ENCODE peak calls at places on chromosomes 12 and 14, in ten cellular contexts. B is dorsolateral prefrontal cortex; W is fibroblast of the aortic adventitia; I is tibial artery; N is CD8-positive, alpha-beta T cell; Q is AG09319; R is Calu3; H is GM13977; O is bronchial epithelial cell; A is foreskin fibroblast. C is an unnamed sample.

GRCh38 chr12:11973396-11973795 is 97.3 kb upstream of the BCL2L14 start:
- DNase-seq in R (no peak), N (no peak), H (no peak), I (no peak), A (no peak), Q (no peak), O (no peak), B (no peak), W (no peak), C (no peak)

GRCh38 chr14:35366048-35366428 is 38.5 kb downstream of the NFKBIA start:
- DNase-seq in O (peak), A (no peak), Q (no peak), B (peak), W (peak), H (no peak), N (no peak), I (peak), R (no peak), C (no peak)

GRCh38 chr14:23750357-23750756 is 114.2 kb downstream of the DHRS2 start:
- DNase-seq in H (no peak), A (no peak), I (no peak), B (no peak), O (no peak), N (no peak), R (no peak), W (peak), Q (no peak), C (no peak)

GRCh38 chr12:28699029-28699428 is 450.0 kb upstream of the FAR2 start:
- DNase-seq in N (no peak), A (no peak), O (no peak), R (no peak), W (peak), I (no peak), B (no peak), H (no peak), Q (no peak), C (no peak)

GRCh38 chr12:55736780-55737580 is 5.9 kb upstream of the GDF11 start:
- DNase-seq in B (no peak), I (peak), H (peak), Q (no peak), R (peak), A (peak), N (no peak), O (peak), W (peak), C (peak)

GRCh38 chr14:38098074-38098846 is 109.4 kb upstream of the SSTR1 start:
- DNase-seq in I (no peak), W (peak), N (no peak), A (peak), O (peak), H (no peak), R (no peak), B (no peak), Q (no peak), C (no peak)

GRCh38 chr12:45234134-45234865 is 18.4 kb downstream of the ANO6 start:
- DNase-seq in I (no peak), O (peak), Q (peak), B (no peak), N (no peak), A (peak), H (no peak), W (peak), R (no peak), C (no peak)

GRCh38 chr14:68593806-68594536 is 198.9 kb downstream of the ZFP36L1 start:
- DNase-seq in R (no peak), A (no peak), I (peak), O (no peak), W (no peak), B (no peak), H (no peak), Q (no peak), N (no peak), C (no peak)

GRCh38 chr14:90426663-90427062 is 29.8 kb downstream of the CALM1 start:
- DNase-seq in Q (no peak), I (no peak), W (peak), B (no peak), O (no peak), A (peak), R (no peak), H (no peak), N (no peak), C (no peak)

GRCh38 chr14:63045234-63045611 is at the start of gene KCNH5:
- DNase-seq in N (no peak), H (peak), W (peak), B (peak), Q (no peak), I (no peak), R (peak), O (peak), A (peak), C (no peak)

DNA sequence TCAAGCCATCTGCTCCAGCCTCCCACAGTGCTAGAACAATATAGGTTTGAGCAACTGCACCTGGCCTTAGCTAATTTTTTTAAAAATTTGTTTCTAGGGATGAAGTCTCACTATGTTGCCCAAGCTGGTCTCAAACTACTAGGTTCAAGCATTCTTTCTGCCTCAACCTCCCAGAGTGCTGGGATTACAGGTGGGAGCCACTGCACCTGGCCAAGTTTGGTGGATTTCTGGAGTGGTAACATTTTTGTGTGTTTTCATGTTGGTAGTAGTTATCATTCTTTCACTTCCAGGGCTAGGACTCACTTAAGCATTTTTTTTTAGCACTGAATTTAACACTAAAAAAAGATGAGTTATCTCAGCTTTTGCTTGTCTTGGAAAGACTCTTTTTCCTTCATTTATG is 328.0 kb upstream of the RGS6 start:
- DNase-seq in Q (no peak), A (no peak), O (no peak), N (no peak), H (no peak), R (no peak), B (no peak), I (no peak), W (no peak), C (no peak)
- TF ChIP-seq CTCF in Q (no peak), A (no peak), O (no peak), N (no peak), H (no peak), R (no peak), B (no peak), I (no peak), W (no peak), C (no peak)

DNA sequence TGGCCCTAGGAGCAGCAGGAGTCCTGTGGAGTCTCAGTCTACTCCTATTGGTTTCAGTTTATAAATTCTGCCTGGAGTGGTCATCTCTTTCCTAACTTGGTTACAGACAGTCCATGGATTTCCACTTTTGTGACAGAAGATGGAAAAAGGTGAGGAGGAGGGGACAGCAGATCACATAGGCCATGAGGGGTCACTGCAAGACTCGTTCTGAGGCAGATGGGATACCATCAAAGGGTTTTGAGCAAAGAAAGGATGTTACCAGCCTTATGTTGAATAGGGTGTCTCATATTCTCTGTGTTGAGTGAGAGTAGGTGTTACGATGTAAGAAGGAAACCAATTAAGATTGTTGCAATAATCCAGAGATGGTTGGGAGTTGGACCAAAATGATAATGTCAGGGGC is 15.3 kb downstream of the PDE3A start:
- DNase-seq in A (no peak), W (no peak), N (no peak), Q (no peak), I (no peak), B (no peak), H (no peak), O (no peak), R (no peak), C (no peak)
- TF ChIP-seq CTCF in A (no peak), W (no peak), N (no peak), Q (no peak), I (no peak), B (no peak), H (no peak), O (no peak), R (no peak), C (no peak)

GRCh38 chr14:25837431-25837950 is 760.3 kb downstream of the NOVA1 start:
- DNase-seq in A (no peak), W (peak), Q (no peak), O (no peak), R (no peak), B (no peak), H (no peak), I (no peak), N (no peak), C (no peak)

GRCh38 chr14:25836647-25837046 is 761.2 kb downstream of the NOVA1 start:
- DNase-seq in I (no peak), R (no peak), B (no peak), H (no peak), A (no peak), N (no peak), O (no peak), Q (no peak), W (no peak), C (no peak)

GRCh38 chr14:25828562-25828961 is 769.3 kb downstream of the NOVA1 start:
- DNase-seq in Q (no peak), N (no peak), A (no peak), I (no peak), H (no peak), O (no peak), R (no peak), W (no peak), B (no peak), C (no peak)

DNA sequence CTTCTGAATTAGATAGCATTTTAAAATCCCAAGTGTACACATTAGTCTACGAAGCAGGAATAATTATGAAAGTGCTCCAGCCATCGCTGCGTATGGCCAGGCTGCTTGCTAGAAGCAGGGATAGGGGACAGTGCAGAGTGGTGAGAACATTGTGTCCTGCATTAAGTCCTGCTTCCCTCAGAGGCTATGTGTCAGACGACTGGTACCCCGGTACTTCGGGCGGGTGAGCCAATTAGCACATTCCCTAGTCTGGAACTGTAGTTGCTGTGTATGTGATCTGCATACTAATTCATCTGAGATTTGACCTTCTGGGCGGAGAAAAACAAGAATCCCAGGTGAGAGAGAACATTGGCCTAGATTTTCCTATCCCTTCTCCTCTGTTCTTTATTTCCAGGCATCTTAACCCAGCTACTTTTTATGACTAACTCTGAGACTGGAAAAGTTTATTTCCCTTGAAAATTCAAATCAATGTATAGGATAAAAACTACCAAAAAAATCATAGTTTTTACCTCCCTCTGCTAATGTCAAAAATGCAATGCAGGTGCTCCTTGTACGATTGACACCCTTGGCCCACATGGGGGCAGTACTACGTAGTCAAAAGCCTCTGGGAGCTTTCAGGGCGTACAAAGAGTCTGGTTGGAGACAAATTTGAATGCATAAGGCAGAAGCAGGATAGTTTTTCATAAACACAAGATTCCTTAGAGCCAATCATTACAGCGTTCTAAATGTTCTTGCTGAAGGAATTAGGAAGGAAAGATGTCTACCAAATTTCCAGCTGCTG is 764.3 kb downstream of the NOVA1 start:
- DNase-seq in O (peak), I (no peak), B (peak), H (no peak), R (no peak), W (peak), A (no peak), N (no peak), Q (no peak), C (no peak)
- TF ChIP-seq CTCF in O (peak), I (no peak), B (peak), H (peak), R (no peak), W (peak), A (no peak), N (no peak), Q (no peak), C (peak)

GRCh38 chr12:113092478-113093408 is 36.2 kb downstream of the DTX1 start:
- DNase-seq in Q (no peak), H (peak), I (no peak), N (no peak), R (peak), B (no peak), O (peak), W (peak), A (no peak), C (peak)
- TF ChIP-seq CTCF in Q (no peak), H (peak), I (no peak), N (no peak), R (peak), B (no peak), O (peak), W (peak), A (no peak), C (peak)

GRCh38 chr14:32469388-32470160 is 140.5 kb downstream of the AKAP6 start:
- DNase-seq in I (no peak), O (peak), W (peak), B (no peak), A (no peak), N (no peak), R (no peak), Q (peak), H (peak), C (peak)
- TF ChIP-seq CTCF in I (peak), O (peak), W (peak), B (peak), A (peak), N (no peak), R (no peak), Q (peak), H (peak), C (no peak)

DNA sequence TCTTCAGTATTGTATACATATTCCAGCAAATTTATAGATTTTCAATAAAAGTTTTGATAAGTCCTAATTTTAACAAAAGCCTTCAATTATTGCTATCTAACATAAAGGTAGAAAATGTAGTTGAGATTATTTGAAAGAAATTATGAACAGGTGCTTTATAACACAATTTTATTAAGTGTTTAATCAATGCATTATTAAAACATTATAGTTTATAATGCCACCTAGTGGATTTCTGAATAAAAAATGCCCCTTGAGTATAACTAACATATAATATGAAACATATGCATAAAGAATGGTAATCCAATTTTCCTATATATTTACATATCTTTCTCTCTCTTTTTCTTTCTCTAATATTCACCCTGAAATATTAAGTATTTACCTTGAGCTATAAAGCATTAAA is 515.3 kb downstream of the SLC6A15 start:
- DNase-seq in W (peak), B (no peak), N (no peak), A (no peak), O (peak), R (no peak), I (no peak), H (no peak), Q (no peak), C (no peak)
- TF ChIP-seq CTCF in W (no peak), B (no peak), N (no peak), A (no peak), O (no peak), R (peak), I (no peak), H (no peak), Q (peak), C (no peak)

GRCh38 chr14:76133103-76133502 is 18.6 kb upstream of the GPATCH2L start:
- DNase-seq in B (no peak), A (peak), H (peak), N (no peak), O (peak), Q (no peak), R (peak), I (no peak), W (peak), C (peak)
- TF ChIP-seq CTCF in B (no peak), A (no peak), H (no peak), N (no peak), O (no peak), Q (no peak), R (no peak), I (no peak), W (no peak), C (no peak)

DNA sequence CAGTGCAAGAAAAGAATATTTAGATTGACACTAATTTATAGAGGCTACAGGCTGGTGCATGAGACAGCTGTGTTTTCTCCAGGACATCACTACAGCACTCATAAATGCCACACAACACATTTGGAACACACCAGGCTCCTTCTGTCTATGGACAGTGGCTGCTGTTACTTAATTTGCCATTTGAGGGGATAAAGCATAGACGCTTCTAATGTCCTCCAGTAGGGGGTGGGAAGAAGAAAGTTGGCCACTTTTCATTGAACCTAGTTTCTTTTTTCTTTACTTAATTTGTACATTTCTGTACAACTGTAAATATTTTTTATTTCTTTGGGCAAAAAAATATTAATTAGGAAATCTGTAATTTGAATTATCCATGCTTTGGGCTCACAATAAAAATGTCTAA is 12.4 kb upstream of the RTN1 start:
- DNase-seq in B (no peak), N (no peak), I (no peak), W (no peak), R (no peak), O (peak), H (no peak), A (no peak), Q (no peak), C (no peak)
- TF ChIP-seq CTCF in B (peak), N (no peak), I (no peak), W (peak), R (peak), O (peak), H (no peak), A (peak), Q (no peak), C (no peak)

GRCh38 chr12:17361224-17361623 is 728.8 kb downstream of the RERGL start:
- DNase-seq in O (peak), N (no peak), A (no peak), W (no peak), R (no peak), B (no peak), Q (no peak), I (no peak), H (no peak), C (no peak)

GRCh38 chr12:17357396-17357795 is 732.6 kb downstream of the RERGL start:
- DNase-seq in N (no peak), O (no peak), W (no peak), H (no peak), Q (no peak), A (no peak), R (no peak), I (no peak), B (no peak), C (no peak)

GRCh38 chr12:17358850-17359249 is 731.1 kb downstream of the RERGL start:
- DNase-seq in W (no peak), R (no peak), H (no peak), B (no peak), N (no peak), Q (no peak), O (no peak), A (no peak), I (no peak), C (no peak)
- TF ChIP-seq CTCF in W (no peak), R (no peak), H (no peak), B (no peak), N (no peak), Q (no peak), O (no peak), A (no peak), I (no peak), C (no peak)

DNA sequence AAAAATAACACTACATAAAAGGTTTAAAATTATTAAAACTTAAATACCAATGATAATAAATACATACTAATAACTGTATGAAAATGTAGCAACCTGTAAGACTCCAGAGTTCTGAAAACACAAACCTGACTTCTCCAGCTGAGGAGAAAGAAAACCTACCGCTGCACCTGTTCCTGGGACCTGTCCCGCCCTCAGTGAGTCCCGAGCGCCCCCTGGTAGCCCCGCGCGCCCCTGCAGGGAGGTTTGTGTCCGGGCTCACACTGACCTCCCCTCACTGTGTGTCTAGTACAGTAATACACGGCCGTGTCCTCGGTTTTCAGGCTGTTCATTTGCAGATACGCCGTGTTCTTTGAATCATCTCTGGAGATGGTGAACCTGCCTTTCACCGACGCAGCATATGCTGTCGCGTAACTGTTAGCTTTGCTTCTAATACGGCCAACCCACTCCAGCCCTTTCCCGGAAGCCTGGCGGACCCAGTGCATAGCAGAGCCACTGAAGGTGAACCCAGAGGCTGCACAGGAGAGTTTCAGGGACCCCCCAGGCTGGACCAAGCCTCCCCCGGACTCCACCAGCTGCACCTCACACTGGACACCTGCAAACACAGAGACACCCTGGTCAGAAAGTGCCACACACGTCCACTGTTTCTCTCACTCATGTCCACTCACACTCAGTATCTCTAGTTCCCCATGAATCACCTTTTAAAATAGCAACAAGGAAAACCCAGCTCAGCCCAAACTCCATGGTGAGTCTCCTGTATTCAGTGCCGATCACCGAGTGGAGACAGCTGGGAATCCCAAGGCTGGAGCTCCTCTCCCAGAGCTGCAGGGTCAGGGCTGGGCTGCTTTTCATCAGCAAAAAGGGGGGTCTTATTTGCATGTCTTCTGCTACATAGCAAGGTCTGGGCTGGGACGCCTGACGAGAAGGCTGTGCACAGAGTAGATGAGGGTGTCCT is 1276.3 kb downstream of the TMEM121 start:
- DNase-seq in I (no peak), B (no peak), Q (no peak), N (no peak), W (no peak), A (no peak), O (no peak), R (peak), H (no peak), C (no peak)
- TF ChIP-seq CTCF in I (no peak), B (no peak), Q (no peak), N (peak), W (no peak), A (no peak), O (no peak), R (no peak), H (peak), C (no peak)